ENCODE peak calls at places on chromosomes 12 and 14, in seven cellular contexts. W is kidney tubule cell; R is hippocampal formation; P is mesendoderm; J is NCI-H345; D is stimulated activated CD4-positive, alpha-beta T cell treated with anti-CD3 and anti-CD28 coated beads, Interleukin-12 subunit alpha, Interleukin-12 subunit beta, amount 100 ng/mL, for 4 hours; F is GDM1. Z is an unnamed sample.

GRCh38 chr14:20332946-20333782 is at the start of gene CCNB1IP1:
- DNase-seq in R (peak), J (peak), W (peak), F (peak), P (peak), D (peak), Z (peak)

GRCh38 chr12:129296636-129297035 is 443.4 kb downstream of the GLT1D1 start:
- DNase-seq in F (no peak), D (no peak), W (no peak), R (no peak), P (no peak), J (no peak), Z (no peak)

GRCh38 chr12:127728285-127728684 is 538.7 kb upstream of the TMEM132C start:
- DNase-seq in D (no peak), F (no peak), P (no peak), J (no peak), W (no peak), R (no peak), Z (no peak)

GRCh38 chr12:16515666-16516065 is 90.3 kb downstream of the LMO3 start:
- DNase-seq in W (peak), R (no peak), D (no peak), F (no peak), P (no peak), J (no peak), Z (no peak)

GRCh38 chr14:36767603-36768281 is 106.1 kb downstream of the PAX9 start:
- DNase-seq in W (peak), R (no peak), P (peak), D (no peak), J (peak), F (no peak), Z (no peak)

GRCh38 chr14:94079891-94080605 is 954 bp downstream of the DDX24 start:
- DNase-seq in D (no peak), J (no peak), F (no peak), P (no peak), W (no peak), R (no peak), Z (no peak)

GRCh38 chr12:66210840-66211239 is 21.8 kb downstream of the IRAK3 start:
- DNase-seq in J (no peak), R (no peak), W (no peak), P (no peak), F (no peak), D (no peak), Z (no peak)

GRCh38 chr14:93894992-93895391 is 32.2 kb upstream of the FAM181A start:
- DNase-seq in D (no peak), R (no peak), P (peak), W (no peak), F (no peak), J (no peak), Z (no peak)

GRCh38 chr14:55152052-55152753 is 23.2 kb downstream of the LGALS3 start:
- DNase-seq in P (no peak), W (no peak), R (no peak), D (no peak), J (no peak), F (no peak), Z (no peak)

GRCh38 chr14:20327005-20327869 is 5.8 kb downstream of the CCNB1IP1 start:
- DNase-seq in J (peak), R (no peak), P (peak), W (peak), D (no peak), F (peak), Z (no peak)

GRCh38 chr14:56199095-56199975 is 81.1 kb downstream of the PELI2 start:
- DNase-seq in J (no peak), W (peak), R (no peak), F (no peak), D (no peak), P (peak), Z (no peak)

GRCh38 chr14:61350427-61350826 is 29.0 kb downstream of the PRKCH start:
- DNase-seq in P (no peak), D (no peak), J (no peak), W (no peak), F (no peak), R (no peak), Z (no peak)

GRCh38 chr12:10636124-10636523 is 22.7 kb upstream of the MAGOHB start:
- DNase-seq in F (no peak), R (no peak), W (no peak), P (no peak), D (no peak), J (no peak), Z (no peak)

GRCh38 chr12:47534695-47535094 is 171.1 kb downstream of the RPAP3 start:
- DNase-seq in D (no peak), W (no peak), F (no peak), R (no peak), P (no peak), J (no peak), Z (no peak)